ENCODE peak calls at places on chromosomes 6 and 20, in five cellular contexts. M is WTC11, K is K562, Z is A549, L is HepG2. T is an unnamed sample.

GRCh38 chr6:3746696-3747095 is 4.8 kb downstream of the PXDC1 start:
- DNase-seq in K (no peak), M (no peak), Z (no peak), L (no peak), T (no peak)

GRCh38 chr20:58593880-58594473 is 57.1 kb upstream of the STX16 start:
- DNase-seq in K (no peak), L (no peak), Z (no peak), M (no peak), T (no peak)

GRCh38 chr20:47740225-47741184 is 44.8 kb downstream of the SULF2 start:
- DNase-seq in L (no peak), K (peak; percentile 61), Z (peak; percentile 62), M (peak; percentile 45), T (no peak)

GRCh38 chr6:35691027-35691824 is 2.5 kb upstream of the FKBP5 start:
- DNase-seq in M (no peak), Z (no peak), K (no peak), L (no peak), T (no peak)

GRCh38 chr6:90896165-90896549 is 309.3 kb upstream of the MAP3K7 start:
- DNase-seq in L (no peak), M (no peak), K (no peak), Z (no peak), T (no peak)

GRCh38 chr20:34165246-34165645 is 53.2 kb upstream of the EIF2S2 start:
- DNase-seq in M (no peak), L (no peak), K (no peak), Z (no peak), T (no peak)

GRCh38 chr20:44477151-44477550 is 1.5 kb downstream of the TTPAL start:
- DNase-seq in K (no peak), Z (no peak), L (no peak), M (no peak), T (no peak)

GRCh38 chr6:125869427-125869826 is 78.7 kb downstream of the NCOA7 start:
- DNase-seq in L (no peak), Z (no peak), M (no peak), K (no peak), T (no peak)

GRCh38 chr20:17558154-17558940 is 11.5 kb upstream of the DSTN start:
- DNase-seq in M (no peak), K (peak; percentile 33), Z (peak; percentile 92), L (peak; percentile 83), T (no peak)

GRCh38 chr6:136706431-136706830 is 85.8 kb downstream of the MAP3K5 start:
- DNase-seq in K (no peak), M (no peak), Z (no peak), L (no peak), T (no peak)

GRCh38 chr6:53417141-53417540 is 68.4 kb upstream of the ELOVL5 start:
- DNase-seq in K (no peak), Z (no peak), M (no peak), L (no peak), T (no peak)

GRCh38 chr6:33787336-33787953 is 1.5 kb downstream of the LEMD2 start:
- DNase-seq in K (peak; percentile 34), L (no peak), Z (no peak), M (no peak), T (no peak)

GRCh38 chr6:20939161-20939775 is 405.0 kb downstream of the CDKAL1 start:
- DNase-seq in M (no peak), K (no peak), Z (no peak), L (no peak), T (no peak)

GRCh38 chr6:37711331-37711924 is 13.7 kb upstream of the MDGA1 start:
- DNase-seq in M (no peak), Z (no peak), L (no peak), K (peak; percentile 89), T (no peak)

GRCh38 chr20:33808388-33808787 is 2.8 kb upstream of the CHMP4B start:
- DNase-seq in M (no peak), L (no peak), K (no peak), Z (no peak), T (no peak)

GRCh38 chr6:3887150-3887700 is 38.1 kb downstream of the FAM50B start:
- DNase-seq in K (no peak), M (no peak), Z (no peak), L (peak; percentile 57), T (peak; percentile 1)

GRCh38 chr20:10739575-10739974 is 65.8 kb upstream of the JAG1 start:
- DNase-seq in M (no peak), Z (no peak), L (no peak), K (no peak), T (no peak)

GRCh38 chr6:45608252-45608911 is 230.6 kb upstream of the SUPT3H start:
- DNase-seq in Z (no peak), L (no peak), K (no peak), M (no peak), T (no peak)

GRCh38 chr6:99186417-99186816 is 163.1 kb downstream of the FAXC start:
- DNase-seq in K (no peak), M (no peak), Z (no peak), L (no peak), T (no peak)

GRCh38 chr6:80523531-80523970 is 417.1 kb downstream of the BCKDHB start:
- DNase-seq in Z (no peak), M (peak; percentile 79), K (no peak), L (no peak), T (no peak)

GRCh38 chr6:152122434-152122833 is 315.0 kb downstream of the ESR1 start:
- DNase-seq in M (no peak), Z (no peak), L (no peak), K (no peak), T (no peak)

GRCh38 chr6:159062965-159063364 is 18.2 kb upstream of the TAGAP start:
- DNase-seq in M (no peak), Z (no peak), K (no peak), L (no peak), T (no peak)

GRCh38 chr6:130517444-130517931 is 151.7 kb downstream of the TMEM200A start:
- DNase-seq in Z (no peak), L (no peak), K (no peak), M (no peak), T (peak; percentile 76)

GRCh38 chr6:144602523-144603180 is 317.5 kb downstream of the UTRN start:
- DNase-seq in K (no peak), Z (no peak), L (no peak), M (no peak), T (no peak)

GRCh38 chr20:19129976-19130612 is 82.3 kb upstream of the SLC24A3 start:
- DNase-seq in L (no peak), Z (no peak), K (no peak), M (no peak), T (no peak)

GRCh38 chr6:28758046-28758817 is 165.6 kb downstream of the TRIM27 start:
- DNase-seq in L (peak; percentile 80), K (peak; percentile 70), M (peak; percentile 83), Z (peak; percentile 25), T (no peak)

GRCh38 chr20:46118481-46119020 is 437 bp downstream of the CD40 start:
- DNase-seq in M (peak; percentile 57), Z (no peak), L (no peak), K (no peak), T (no peak)

DNA sequence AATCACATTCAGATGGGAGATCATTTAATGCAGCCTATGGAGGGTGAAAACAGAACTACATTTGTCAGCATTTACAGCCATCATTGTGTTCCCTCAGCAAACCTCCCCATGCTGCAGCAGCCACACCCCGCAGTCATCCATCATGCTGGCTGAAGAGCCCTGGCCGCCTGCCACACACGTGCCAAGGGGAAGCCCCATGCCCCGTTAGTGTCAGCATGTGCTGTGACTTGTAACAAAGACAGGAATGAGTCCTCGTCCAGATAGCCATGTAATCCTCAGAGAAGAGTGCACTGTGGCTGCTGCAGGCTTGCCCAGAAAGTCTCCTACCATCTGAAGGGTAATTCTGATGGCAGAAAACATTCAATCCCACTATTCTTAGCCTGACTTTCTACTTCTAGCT is 1097.8 kb downstream of the KIF16B start:
- DNase-seq in M (no peak), Z (no peak), K (no peak), L (no peak), T (peak; percentile 20)
- TF ChIP-seq ESRRA in M (no peak), Z (no peak), K (no peak), L (no peak), T (no peak)

GRCh38 chr6:85449388-85449817 is 480 bp upstream of the NT5E start:
- DNase-seq in L (no peak), K (no peak), M (no peak), Z (peak; percentile 28), T (peak; percentile 73)

GRCh38 chr6:85451586-85452306 is 1.9 kb downstream of the NT5E start:
- DNase-seq in Z (no peak), M (no peak), K (no peak), L (peak; percentile 70), T (no peak)

GRCh38 chr6:85452441-85452881 is 2.6 kb downstream of the NT5E start:
- DNase-seq in M (no peak), Z (no peak), L (no peak), K (no peak), T (no peak)

GRCh38 chr6:85450578-85450884 is 648 bp downstream of the NT5E start:
- DNase-seq in M (no peak), L (no peak), K (no peak), Z (no peak), T (no peak)

GRCh38 chr6:85449818-85450577 is at the start of gene NT5E:
- DNase-seq in Z (peak; percentile 55), M (peak; percentile 85), K (no peak), L (peak; percentile 24), T (no peak)
- TF ChIP-seq ESRRA in Z (no peak), M (peak; percentile 59), K (no peak), L (peak; percentile 18), T (no peak)

GRCh38 chr6:164990901-164991300 is 318.5 kb downstream of the C6orf118 start:
- DNase-seq in L (no peak), Z (no peak), K (no peak), M (no peak), T (no peak)
- TF ChIP-seq ESRRA in L (no peak), Z (no peak), K (no peak), M (no peak), T (no peak)

DNA sequence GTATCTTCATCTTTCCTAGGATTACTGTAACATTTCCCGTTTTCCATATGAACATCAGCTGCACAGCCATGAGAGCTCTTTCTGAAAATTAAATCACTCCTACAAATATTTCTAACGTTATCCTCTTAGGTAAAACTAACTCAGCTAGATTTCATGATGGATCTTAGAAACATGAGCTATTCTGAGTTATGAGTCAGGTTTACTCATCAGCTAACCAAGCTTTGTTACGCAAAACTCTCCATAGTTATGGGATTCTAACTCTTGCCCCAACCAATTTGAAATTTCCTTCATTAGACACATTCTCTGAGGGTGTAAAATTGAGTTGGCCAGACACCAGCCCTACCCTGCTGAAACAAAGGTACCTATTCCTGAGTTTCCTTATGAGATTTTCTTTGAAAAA is 14.0 kb downstream of the DEFB110 start:
- DNase-seq in K (no peak), L (no peak), Z (no peak), M (no peak), T (no peak)
- TF ChIP-seq ESRRA in K (no peak), L (no peak), Z (no peak), M (no peak), T (no peak)